ENCODE peak calls at places on chromosomes 7 and 10, in four cellular contexts. One of them, this sample, is unnamed.

GRCh38 chr7:113784317-113784716 is 134.5 kb downstream of the PPP1R3A start:
- DNase-seq in pancreas: no peak
- DNase-seq in CD8-positive, alpha-beta memory T cell: no peak
- DNase-seq in OCI-LY7: no peak
- DNase-seq in this sample: no peak

GRCh38 chr10:118662228-118663035 is 67.0 kb upstream of the PRLHR start:
- DNase-seq in pancreas: no peak
- DNase-seq in CD8-positive, alpha-beta memory T cell: peak; percentile 31
- DNase-seq in OCI-LY7: no peak
- DNase-seq in this sample: no peak

GRCh38 chr10:29753283-29753682 is 118.5 kb upstream of the SVIL start:
- DNase-seq in pancreas: no peak
- DNase-seq in CD8-positive, alpha-beta memory T cell: no peak
- DNase-seq in OCI-LY7: no peak
- DNase-seq in this sample: no peak

GRCh38 chr10:130769146-130770017 is 542.1 kb downstream of the TCERG1L start:
- DNase-seq in pancreas: no peak
- DNase-seq in CD8-positive, alpha-beta memory T cell: no peak
- DNase-seq in OCI-LY7: no peak
- DNase-seq in this sample: no peak

GRCh38 chr10:47021850-47022249 is 110.6 kb downstream of the PTPN20 start:
- DNase-seq in pancreas: peak; percentile 36
- DNase-seq in CD8-positive, alpha-beta memory T cell: no peak
- DNase-seq in OCI-LY7: no peak
- DNase-seq in this sample: no peak

GRCh38 chr7:155471728-155472127 is 13.8 kb downstream of the EN2 start:
- DNase-seq in pancreas: no peak
- DNase-seq in CD8-positive, alpha-beta memory T cell: no peak
- DNase-seq in OCI-LY7: no peak
- DNase-seq in this sample: no peak

GRCh38 chr7:157962458-157963306 is 624.9 kb downstream of the PTPRN2 start:
- DNase-seq in pancreas: no peak
- DNase-seq in CD8-positive, alpha-beta memory T cell: no peak
- DNase-seq in OCI-LY7: no peak
- DNase-seq in this sample: no peak

GRCh38 chr7:102286237-102287081 is at the start of gene SH2B2:
- DNase-seq in pancreas: peak; percentile 84
- DNase-seq in CD8-positive, alpha-beta memory T cell: peak; percentile 49
- DNase-seq in OCI-LY7: peak; percentile 77
- DNase-seq in this sample: peak; percentile 85

GRCh38 chr10:113616244-113617074 is 47.4 kb downstream of the NRAP start:
- DNase-seq in pancreas: no peak
- DNase-seq in CD8-positive, alpha-beta memory T cell: no peak
- DNase-seq in OCI-LY7: peak; percentile 1
- DNase-seq in this sample: no peak

GRCh38 chr7:140653319-140654108 is 12.9 kb upstream of the DENND2A start:
- DNase-seq in pancreas: peak; percentile 54
- DNase-seq in CD8-positive, alpha-beta memory T cell: peak; percentile 38
- DNase-seq in OCI-LY7: peak; percentile 59
- DNase-seq in this sample: peak; percentile 48

GRCh38 chr7:30914611-30915601 is 3.3 kb downstream of the AQP1 start:
- DNase-seq in pancreas: no peak
- DNase-seq in CD8-positive, alpha-beta memory T cell: no peak
- DNase-seq in OCI-LY7: no peak
- DNase-seq in this sample: peak; percentile 70

GRCh38 chr7:34013421-34013820 is 108.1 kb downstream of the BMPER start:
- DNase-seq in pancreas: no peak
- DNase-seq in CD8-positive, alpha-beta memory T cell: no peak
- DNase-seq in OCI-LY7: no peak
- DNase-seq in this sample: no peak

GRCh38 chr10:73865459-73866442 is 8.6 kb downstream of the CAMK2G start:
- DNase-seq in pancreas: no peak
- DNase-seq in CD8-positive, alpha-beta memory T cell: peak; percentile 44
- DNase-seq in OCI-LY7: peak; percentile 85
- DNase-seq in this sample: peak; percentile 78

GRCh38 chr7:121484089-121484763 is 88.1 kb upstream of the FAM3C start:
- DNase-seq in pancreas: no peak
- DNase-seq in CD8-positive, alpha-beta memory T cell: no peak
- DNase-seq in OCI-LY7: no peak
- DNase-seq in this sample: no peak

GRCh38 chr7:156582591-156583123 is 57.9 kb upstream of the RNF32 start:
- DNase-seq in pancreas: no peak
- DNase-seq in CD8-positive, alpha-beta memory T cell: no peak
- DNase-seq in OCI-LY7: no peak
- DNase-seq in this sample: no peak

GRCh38 chr7:99629643-99630042 is 12.9 kb downstream of the ZSCAN25 start:
- DNase-seq in pancreas: no peak
- DNase-seq in CD8-positive, alpha-beta memory T cell: no peak
- DNase-seq in OCI-LY7: no peak
- DNase-seq in this sample: no peak

GRCh38 chr10:14478639-14479038 is 147.9 kb upstream of the FRMD4A start:
- DNase-seq in pancreas: peak; percentile 74
- DNase-seq in CD8-positive, alpha-beta memory T cell: no peak
- DNase-seq in OCI-LY7: peak; percentile 18
- DNase-seq in this sample: peak; percentile 79

GRCh38 chr7:15685358-15686181 is 913 bp downstream of the MEOX2 start:
- DNase-seq in pancreas: peak; percentile 46
- DNase-seq in CD8-positive, alpha-beta memory T cell: no peak
- DNase-seq in OCI-LY7: no peak
- DNase-seq in this sample: peak; percentile 55

GRCh38 chr10:2828741-2829140 is 238.6 kb upstream of the PFKP start:
- DNase-seq in pancreas: no peak
- DNase-seq in CD8-positive, alpha-beta memory T cell: no peak
- DNase-seq in OCI-LY7: no peak
- DNase-seq in this sample: no peak

GRCh38 chr10:23438547-23439451 is at the start of gene OTUD1:
- DNase-seq in pancreas: peak; percentile 100
- DNase-seq in CD8-positive, alpha-beta memory T cell: peak; percentile 95
- DNase-seq in OCI-LY7: peak; percentile 96
- DNase-seq in this sample: peak; percentile 99

GRCh38 chr10:92990615-92991014 is 70.0 kb upstream of the CYP26C1 start:
- DNase-seq in pancreas: no peak
- DNase-seq in CD8-positive, alpha-beta memory T cell: no peak
- DNase-seq in OCI-LY7: no peak
- DNase-seq in this sample: no peak

GRCh38 chr7:13327669-13328068 is 640.2 kb downstream of the ARL4A start:
- DNase-seq in pancreas: no peak
- DNase-seq in CD8-positive, alpha-beta memory T cell: no peak
- DNase-seq in OCI-LY7: no peak
- DNase-seq in this sample: no peak

GRCh38 chr7:157468221-157469111 is 131.7 kb downstream of the DNAJB6 start:
- DNase-seq in pancreas: peak; percentile 45
- DNase-seq in CD8-positive, alpha-beta memory T cell: no peak
- DNase-seq in OCI-LY7: no peak
- DNase-seq in this sample: no peak

GRCh38 chr7:70631732-70632131 is 500.2 kb upstream of the GALNT17 start:
- DNase-seq in pancreas: no peak
- DNase-seq in CD8-positive, alpha-beta memory T cell: no peak
- DNase-seq in OCI-LY7: no peak
- DNase-seq in this sample: no peak

GRCh38 chr7:8509601-8510000 is 76.2 kb downstream of the NXPH1 start:
- DNase-seq in pancreas: no peak
- DNase-seq in CD8-positive, alpha-beta memory T cell: no peak
- DNase-seq in OCI-LY7: no peak
- DNase-seq in this sample: no peak

GRCh38 chr10:94098916-94099315 is 105.2 kb downstream of the PLCE1 start:
- DNase-seq in pancreas: no peak
- DNase-seq in CD8-positive, alpha-beta memory T cell: no peak
- DNase-seq in OCI-LY7: no peak
- DNase-seq in this sample: no peak

GRCh38 chr10:73717564-73717963 is 19.7 kb upstream of the AGAP5 start:
- DNase-seq in pancreas: no peak
- DNase-seq in CD8-positive, alpha-beta memory T cell: no peak
- DNase-seq in OCI-LY7: peak; percentile 51
- DNase-seq in this sample: no peak

GRCh38 chr7:86958380-86958779 is 101.1 kb downstream of the ELAPOR2 start:
- DNase-seq in pancreas: no peak
- DNase-seq in CD8-positive, alpha-beta memory T cell: no peak
- DNase-seq in OCI-LY7: no peak
- DNase-seq in this sample: no peak

GRCh38 chr7:77866791-77867190 is 68.2 kb downstream of the PHTF2 start:
- DNase-seq in pancreas: no peak
- DNase-seq in CD8-positive, alpha-beta memory T cell: no peak
- DNase-seq in OCI-LY7: no peak
- DNase-seq in this sample: no peak

GRCh38 chr10:24209421-24209770 is 458 bp downstream of the KIAA1217 start:
- DNase-seq in pancreas: no peak
- DNase-seq in CD8-positive, alpha-beta memory T cell: no peak
- DNase-seq in OCI-LY7: no peak
- DNase-seq in this sample: no peak

GRCh38 chr7:116354171-116354545 is 143.8 kb downstream of the TES start:
- DNase-seq in pancreas: no peak
- DNase-seq in CD8-positive, alpha-beta memory T cell: no peak
- DNase-seq in OCI-LY7: no peak
- DNase-seq in this sample: peak; percentile 56

GRCh38 chr7:116355423-116355765 is 144.1 kb upstream of the CAV2 start:
- DNase-seq in pancreas: no peak
- DNase-seq in CD8-positive, alpha-beta memory T cell: no peak
- DNase-seq in OCI-LY7: no peak
- DNase-seq in this sample: no peak

GRCh38 chr7:116351966-116352365 is 141.6 kb downstream of the TES start:
- DNase-seq in pancreas: no peak
- DNase-seq in CD8-positive, alpha-beta memory T cell: no peak
- DNase-seq in OCI-LY7: no peak
- DNase-seq in this sample: no peak

GRCh38 chr7:116354546-116355422 is 144.4 kb downstream of the TES start:
- DNase-seq in pancreas: peak; percentile 59
- DNase-seq in CD8-positive, alpha-beta memory T cell: no peak
- DNase-seq in OCI-LY7: no peak
- DNase-seq in this sample: peak; percentile 81

DNA sequence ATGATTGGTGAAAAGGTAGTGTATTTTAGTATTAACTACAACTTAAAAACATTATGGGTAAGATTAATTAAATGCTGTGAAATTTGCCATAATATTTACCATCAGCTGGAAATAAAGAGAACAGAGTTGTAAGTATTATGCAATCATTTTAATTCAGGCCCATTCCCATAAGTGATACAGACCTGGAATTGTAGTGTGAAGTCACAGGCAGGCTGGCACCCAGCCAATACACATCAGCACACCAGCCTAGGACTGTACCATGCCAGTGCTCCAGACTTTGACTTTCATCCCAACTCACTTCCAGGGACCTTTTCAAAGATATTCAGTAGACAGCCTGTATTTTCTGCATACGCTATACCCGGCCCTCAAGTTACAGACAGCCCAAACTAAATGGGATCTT is 143.3 kb downstream of the TES start:
- DNase-seq in pancreas: peak; percentile 76
- DNase-seq in CD8-positive, alpha-beta memory T cell: no peak
- DNase-seq in OCI-LY7: no peak
- DNase-seq in this sample: peak; percentile 74
- H3K27ac ChIP-seq in pancreas: peak overlapping the region; percentile 57
- H3K27ac ChIP-seq in CD8-positive, alpha-beta memory T cell: no peak overlapping the region
- H3K27ac ChIP-seq in OCI-LY7: no peak overlapping the region
- H3K27ac ChIP-seq in this sample: peak overlapping the region; percentile 68

DNA sequence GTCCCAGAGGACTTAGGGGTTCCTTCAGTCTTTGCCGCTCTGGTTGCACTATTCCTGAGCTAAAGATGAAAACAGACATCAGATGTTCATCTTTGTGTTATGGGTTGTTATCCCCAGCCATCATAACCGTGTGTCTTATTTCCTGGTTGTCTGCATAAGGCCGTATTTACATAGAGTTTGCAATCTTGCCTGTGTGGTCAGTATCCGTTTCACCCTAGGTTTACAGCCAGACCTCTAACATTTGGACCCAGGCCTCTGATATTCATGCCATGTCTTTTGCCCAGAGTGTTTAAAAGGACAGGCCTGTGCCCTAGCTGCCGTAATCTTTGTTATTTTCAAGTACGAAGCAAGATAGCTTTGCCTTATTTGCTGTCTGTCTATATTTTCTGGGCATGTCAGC is 26.6 kb downstream of the LRRC4 start:
- DNase-seq in pancreas: no peak
- DNase-seq in CD8-positive, alpha-beta memory T cell: no peak
- DNase-seq in OCI-LY7: peak; percentile 21
- DNase-seq in this sample: no peak
- H3K4me1 ChIP-seq in pancreas: peaks cover 37% of the 10 kb centered on the region
- H3K4me1 ChIP-seq in CD8-positive, alpha-beta memory T cell: peaks cover 6% of the 10 kb centered on the region
- H3K4me1 ChIP-seq in OCI-LY7: peaks cover 41% of the 10 kb centered on the region
- H3K4me1 ChIP-seq in this sample: peaks cover 10% of the 10 kb centered on the region

DNA sequence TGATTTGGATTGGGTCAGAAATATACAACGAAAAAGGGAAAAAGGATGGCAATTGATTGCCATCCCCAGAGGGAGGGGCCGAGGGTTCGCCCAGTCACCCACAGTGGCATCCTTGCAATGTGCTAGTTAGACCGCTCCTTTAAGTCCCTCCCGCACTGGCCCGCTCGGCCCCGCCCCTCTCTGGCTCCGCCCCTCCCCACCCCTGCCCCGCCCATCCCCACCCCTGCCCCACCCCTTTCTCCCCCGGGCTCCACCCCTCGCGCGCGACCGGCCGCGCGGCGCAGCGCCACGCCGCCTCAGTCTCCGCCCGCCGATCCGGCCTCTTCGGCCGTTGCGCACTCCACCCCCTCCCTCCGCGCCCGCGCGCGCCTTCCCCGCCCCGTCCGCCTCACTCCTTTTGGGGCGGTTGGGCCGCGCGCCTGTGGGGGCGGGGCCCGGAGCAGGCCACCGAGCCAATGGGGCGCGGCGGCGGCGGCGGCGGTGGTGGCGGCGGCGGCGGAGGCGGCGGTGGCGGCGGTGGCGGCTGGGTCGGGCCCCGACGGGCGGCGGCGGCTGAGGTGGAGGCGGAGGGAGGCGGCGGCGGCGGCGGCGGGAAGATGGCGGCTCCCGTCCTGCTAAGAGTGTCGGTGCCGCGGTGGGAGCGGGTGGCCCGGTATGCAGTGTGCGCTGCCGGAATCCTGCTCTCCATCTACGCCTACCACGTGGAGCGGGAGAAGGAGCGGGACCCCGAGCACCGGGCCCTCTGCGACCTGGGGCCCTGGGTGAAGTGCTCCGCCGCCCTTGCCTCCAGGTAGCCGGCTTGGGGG is at the start of gene VKORC1L1:
- DNase-seq in pancreas: peak; percentile 98
- DNase-seq in CD8-positive, alpha-beta memory T cell: peak; percentile 92
- DNase-seq in OCI-LY7: peak; percentile 95
- DNase-seq in this sample: peak; percentile 98
- H3K27ac ChIP-seq in pancreas: peak within 1 kb of the TSS; percentile 64
- H3K27ac ChIP-seq in CD8-positive, alpha-beta memory T cell: peak within 1 kb of the TSS; percentile 51
- H3K27ac ChIP-seq in OCI-LY7: peak within 1 kb of the TSS; percentile 66
- H3K27ac ChIP-seq in this sample: peak within 1 kb of the TSS; percentile 27

DNA sequence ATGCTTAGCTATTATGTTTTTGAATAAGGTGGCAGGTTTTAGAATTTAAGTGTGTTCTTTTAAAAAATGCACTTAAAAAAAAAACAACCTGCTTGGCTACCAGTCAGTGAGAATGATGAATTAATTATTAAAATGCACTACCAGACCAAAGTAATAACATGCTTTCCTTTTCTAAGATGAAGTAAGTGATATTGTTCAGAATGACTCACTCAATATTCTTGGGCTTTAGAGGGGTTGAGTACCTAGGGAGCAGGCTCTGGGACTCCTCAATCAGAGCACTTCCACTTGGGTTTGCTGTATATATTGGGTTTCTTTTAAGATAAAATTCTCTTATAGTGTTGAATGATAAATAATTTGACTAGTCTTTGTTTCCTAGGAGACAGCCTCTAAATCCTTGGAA is 8.6 kb downstream of the STAM start:
- DNase-seq in pancreas: no peak
- DNase-seq in CD8-positive, alpha-beta memory T cell: no peak
- DNase-seq in OCI-LY7: no peak
- DNase-seq in this sample: no peak
- H3K4me1 ChIP-seq in pancreas: peaks cover 10% of the 10 kb centered on the region
- H3K4me1 ChIP-seq in CD8-positive, alpha-beta memory T cell: peaks cover 33% of the 10 kb centered on the region
- H3K4me1 ChIP-seq in OCI-LY7: no peaks in the 10 kb centered on the region
- H3K4me1 ChIP-seq in this sample: peaks cover 4% of the 10 kb centered on the region

This sample was measured in right cardiac atrium.